ENCODE peak calls at places on chromosomes 3 and 15, in four cellular contexts. V is stomach, F is G401, K is ACHN. X is an unnamed sample.
A peak's percentile ranks its signal among the peaks of the same experiment; 100 is the strongest.

GRCh38 chr15:45943255-45943654 is 308.4 kb downstream of the SQOR start:
- DNase-seq in F (no peak), K (peak; percentile 92), V (no peak), X (no peak)

GRCh38 chr3:127678611-127679533 is 6.1 kb downstream of the ABTB1 start:
- DNase-seq in F (no peak), K (no peak), V (peak; percentile 23), X (no peak)

GRCh38 chr15:59371458-59372351 is 966 bp downstream of the MYO1E start:
- DNase-seq in V (peak; percentile 70), F (no peak), K (peak; percentile 32), X (peak; percentile 10)

GRCh38 chr3:107734317-107734716 is 211.6 kb downstream of the BBX start:
- DNase-seq in K (no peak), F (no peak), V (no peak), X (no peak)

GRCh38 chr15:85770014-85770721 is 24.6 kb downstream of the KLHL25 start:
- DNase-seq in F (no peak), V (no peak), K (no peak), X (no peak)

GRCh38 chr3:129398803-129399144 is 29.7 kb downstream of the EFCAB12 start:
- DNase-seq in F (no peak), V (peak; percentile 26), K (peak; percentile 7), X (no peak)

GRCh38 chr3:120180731-120181412 is 86.6 kb upstream of the GSK3B start:
- DNase-seq in K (no peak), F (no peak), V (no peak), X (no peak)

GRCh38 chr15:98391131-98391530 is 257.2 kb upstream of the IGF1R start:
- DNase-seq in K (no peak), V (no peak), F (no peak), X (no peak)

GRCh38 chr3:118977118-118977517 is 57.5 kb downstream of the IGSF11 start:
- DNase-seq in V (no peak), F (no peak), K (no peak), X (no peak)

GRCh38 chr15:88440021-88440420 is 27.2 kb downstream of the MRPL46 start:
- DNase-seq in K (peak; percentile 23), V (no peak), F (no peak), X (peak; percentile 3)

GRCh38 chr3:123104550-123104949 is 37.7 kb downstream of the PDIA5 start:
- DNase-seq in V (no peak), K (peak; percentile 16), F (no peak), X (no peak)

GRCh38 chr3:123388050-123388449 is 60.8 kb downstream of the ADCY5 start:
- DNase-seq in K (no peak), F (no peak), V (no peak), X (no peak)

X was measured in A673.